ENCODE peak calls at places on chromosomes 4 and X, in seven cellular contexts. G, F, C, T, S, U and Y are unnamed samples.

GRCh38 chr4:78720994-78721677 is 55.0 kb upstream of the BMP2K start:
- DNase-seq in G (no peak), F (peak; percentile 62), C (no peak), T (no peak), S (no peak), U (no peak), Y (peak; percentile 35)

GRCh38 chr4:7307391-7308099 is 115.2 kb downstream of the SORCS2 start:
- DNase-seq in G (no peak), F (no peak), C (no peak), T (no peak), S (no peak), U (no peak), Y (no peak)

GRCh38 chr4:33626242-33626641 is 2618.1 kb downstream of the ARAP2 start:
- DNase-seq in G (no peak), F (no peak), C (no peak), T (no peak), S (no peak), U (no peak), Y (no peak)

GRCh38 chrX:9285342-9285771 is 179.5 kb upstream of the TBL1X start:
- DNase-seq in G (no peak), F (no peak), C (no peak), T (no peak), S (no peak), U (no peak), Y (no peak)

GRCh38 chr4:2697995-2698414 is 58.1 kb downstream of the TNIP2 start:
- DNase-seq in G (no peak), F (no peak), C (no peak), T (no peak), S (no peak), U (no peak), Y (no peak)

GRCh38 chr4:107665001-107665400 is 55.0 kb downstream of the PAPSS1 start:
- DNase-seq in G (no peak), F (no peak), C (no peak), T (no peak), S (no peak), U (no peak), Y (no peak)

GRCh38 chr4:68416591-68416990 is 30.7 kb upstream of the TMPRSS11E start:
- DNase-seq in G (no peak), F (no peak), C (no peak), T (no peak), S (no peak), U (no peak), Y (no peak)

GRCh38 chrX:154779261-154779660 is 16.6 kb downstream of the DKC1 start:
- DNase-seq in G (no peak), F (no peak), C (no peak), T (no peak), S (no peak), U (no peak), Y (no peak)

GRCh38 chrX:99301990-99302389 is 1108.1 kb downstream of the PCDH19 start:
- DNase-seq in G (no peak), F (peak; percentile 4), C (no peak), T (peak; percentile 19), S (no peak), U (no peak), Y (no peak)

GRCh38 chr4:95061220-95061619 is 303.5 kb downstream of the BMPR1B start:
- DNase-seq in G (no peak), F (no peak), C (no peak), T (no peak), S (no peak), U (no peak), Y (no peak)

GRCh38 chr4:142817442-142817841 is 28.7 kb downstream of the INPP4B start:
- DNase-seq in G (no peak), F (no peak), C (no peak), T (peak; percentile 17), S (no peak), U (no peak), Y (no peak)

GRCh38 chrX:135737361-135738071 is 24.1 kb downstream of the CT45A1 start:
- DNase-seq in G (no peak), F (no peak), C (no peak), T (peak; percentile 7), S (no peak), U (no peak), Y (no peak)

GRCh38 chr4:152239216-152239615 is 296.7 kb downstream of the FBXW7 start:
- DNase-seq in G (no peak), F (no peak), C (no peak), T (no peak), S (no peak), U (no peak), Y (no peak)

GRCh38 chr4:54333657-54334056 is 104.6 kb downstream of the PDGFRA start:
- DNase-seq in G (no peak), F (no peak), C (no peak), T (no peak), S (no peak), U (no peak), Y (no peak)

GRCh38 chr4:48370260-48371134 is 29.2 kb downstream of the SLAIN2 start:
- DNase-seq in G (no peak), F (peak; percentile 49), C (no peak), T (no peak), S (no peak), U (no peak), Y (no peak)

GRCh38 chr4:16775411-16776154 is 122.9 kb downstream of the LDB2 start:
- DNase-seq in G (no peak), F (no peak), C (no peak), T (no peak), S (no peak), U (no peak), Y (no peak)

GRCh38 chr4:119286377-119287002 is 35.4 kb downstream of the FABP2 start:
- DNase-seq in G (no peak), F (peak; percentile 66), C (no peak), T (peak; percentile 64), S (no peak), U (no peak), Y (peak; percentile 53)

GRCh38 chrX:72130762-72131231 is 918 bp downstream of the RTL5 start:
- DNase-seq in G (no peak), F (no peak), C (no peak), T (no peak), S (no peak), U (no peak), Y (no peak)

GRCh38 chrX:72131317-72132294 is at the start of gene RTL5:
- DNase-seq in G (peak; percentile 60), F (peak; percentile 60), C (peak; percentile 89), T (peak; percentile 86), S (peak; percentile 57), U (peak; percentile 55), Y (peak; percentile 84)

GRCh38 chrX:72133851-72134546 is 2.3 kb upstream of the RTL5 start:
- DNase-seq in G (no peak), F (no peak), C (no peak), T (no peak), S (no peak), U (no peak), Y (no peak)

GRCh38 chrX:72130156-72130761 is 1.5 kb downstream of the RTL5 start:
- DNase-seq in G (no peak), F (no peak), C (no peak), T (no peak), S (no peak), U (no peak), Y (no peak)

GRCh38 chrX:72132456-72132855 is 741 bp upstream of the RTL5 start:
- DNase-seq in G (no peak), F (no peak), C (no peak), T (no peak), S (no peak), U (no peak), Y (no peak)
- H3K4me3 ChIP-seq in G (no peak overlapping the region), F (peak overlapping the region; percentile 38), C (peak overlapping the region; percentile 49), T (peak overlapping the region; percentile 66), S (no peak overlapping the region), U (peak overlapping the region; percentile 29), Y (no peak overlapping the region)

DNA sequence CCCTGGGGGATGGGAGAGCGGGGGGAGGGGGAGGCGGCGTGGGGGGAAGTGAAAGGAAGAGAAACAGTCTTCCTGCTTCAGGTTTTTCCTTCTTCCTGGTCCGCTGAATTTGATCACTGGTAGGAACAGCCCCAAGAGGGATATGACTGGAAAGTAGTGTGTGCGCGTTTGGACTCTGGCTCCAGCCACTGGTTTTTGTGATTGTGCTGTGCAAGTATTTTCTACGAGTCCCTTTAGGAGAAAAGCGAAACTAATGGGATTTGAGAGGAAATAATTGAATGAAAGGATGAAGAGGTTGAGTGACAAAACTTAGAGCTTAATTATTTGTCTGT is 836 bp downstream of the PRRG1 start:
- DNase-seq in G (no peak), F (no peak), C (no peak), T (peak; percentile 14), S (no peak), U (no peak), Y (no peak)
- H3K4me3 ChIP-seq in G (peak overlapping the region; percentile 57), F (no peak overlapping the region), C (peak overlapping the region; percentile 55), T (peak overlapping the region; percentile 97), S (peak overlapping the region; percentile 59), U (no peak overlapping the region), Y (peak overlapping the region; percentile 75)

GRCh38 chrX:994780-995179 is 217.7 kb downstream of the CRLF2 start:
- DNase-seq in G (no peak), F (no peak), C (no peak), T (no peak), S (no peak), U (no peak), Y (no peak)

DNA sequence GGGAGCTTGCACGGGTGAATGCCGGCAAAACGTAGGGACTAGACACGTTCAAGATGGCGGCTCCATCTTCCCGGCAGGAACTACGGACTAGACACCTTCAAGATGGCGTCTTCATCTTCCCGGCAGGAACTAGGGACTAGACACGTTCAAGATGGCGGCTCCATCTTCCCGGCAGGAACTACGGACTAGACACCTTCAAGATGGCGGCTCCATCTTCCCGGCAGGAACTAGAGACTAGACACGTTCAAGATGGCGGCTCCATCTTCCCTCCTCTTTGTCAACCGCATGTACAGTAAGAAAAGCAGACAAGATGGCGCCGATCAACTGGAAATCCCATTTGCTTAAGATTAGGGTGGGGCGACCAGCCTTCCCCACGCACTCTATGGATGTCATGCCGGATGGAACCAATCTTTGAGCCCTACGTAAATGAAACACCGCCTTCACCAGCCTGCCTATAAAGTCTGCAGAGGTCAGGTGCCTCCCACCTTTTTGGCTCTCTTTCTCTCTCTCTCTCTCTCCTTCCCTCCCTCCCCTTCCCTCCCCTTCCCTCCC is 222.4 kb downstream of the CRLF2 start:
- DNase-seq in G (peak; percentile 87), F (peak; percentile 98), C (peak; percentile 94), T (peak; percentile 99), S (no peak), U (peak; percentile 66), Y (peak; percentile 78)
- H3K4me3 ChIP-seq in G (peak overlapping the region; percentile 38), F (peak overlapping the region; percentile 57), C (peak overlapping the region; percentile 41), T (peak overlapping the region; percentile 46), S (no peak overlapping the region), U (peak overlapping the region; percentile 37), Y (peak overlapping the region; percentile 22)

GRCh38 chrX:108437354-108437753 is 868 bp downstream of the COL4A6 start:
- DNase-seq in G (no peak), F (no peak), C (no peak), T (no peak), S (no peak), U (no peak), Y (no peak)

GRCh38 chrX:108443065-108443464 is 3.4 kb downstream of the COL4A5 start:
- DNase-seq in G (no peak), F (no peak), C (no peak), T (no peak), S (no peak), U (no peak), Y (no peak)

GRCh38 chrX:108437789-108438623 is at the start of gene COL4A6:
- DNase-seq in G (no peak), F (no peak), C (no peak), T (peak; percentile 49), S (no peak), U (no peak), Y (peak; percentile 5)

GRCh38 chrX:108439434-108439883 is at the start of gene COL4A5:
- DNase-seq in G (no peak), F (peak; percentile 2), C (no peak), T (peak; percentile 95), S (peak; percentile 50), U (no peak), Y (peak; percentile 48)

GRCh38 chrX:108439961-108440696 is 491 bp downstream of the COL4A5 start:
- DNase-seq in G (no peak), F (no peak), C (no peak), T (no peak), S (no peak), U (no peak), Y (no peak)
- H3K4me3 ChIP-seq in G (peak overlapping the region; percentile 36), F (no peak overlapping the region), C (peak overlapping the region; percentile 51), T (peak overlapping the region; percentile 90), S (peak overlapping the region; percentile 43), U (no peak overlapping the region), Y (peak overlapping the region; percentile 62)